ENCODE peak calls at places on chromosomes 5 and 9, in five cellular contexts. G is prostate gland, V is lower lobe of right lung, A is AG04449, K is tibial nerve. E is an unnamed sample.

GRCh38 chr9:93659044-93659836 is 82.9 kb downstream of the PHF2 start:
- DNase-seq in G (no peak), V (peak), A (no peak), K (no peak), E (no peak)

GRCh38 chr9:120755827-120756434 is 37.3 kb downstream of the FBXW2 start:
- DNase-seq in G (peak), V (no peak), A (no peak), K (peak), E (peak)

GRCh38 chr9:75892168-75892901 is 1.9 kb downstream of the PCSK5 start:
- DNase-seq in G (peak), V (peak), A (no peak), K (no peak), E (no peak)

GRCh38 chr9:99181621-99182020 is 40.1 kb downstream of the ALG2 start:
- DNase-seq in G (no peak), V (no peak), A (no peak), K (no peak), E (no peak)

GRCh38 chr9:123338710-123339665 is 17.0 kb upstream of the CRB2 start:
- DNase-seq in G (no peak), V (peak), A (no peak), K (no peak), E (no peak)

GRCh38 chr9:486156-486555 is 271.5 kb downstream of the DOCK8 start:
- DNase-seq in G (no peak), V (no peak), A (no peak), K (no peak), E (no peak)

GRCh38 chr9:6909186-6909585 is 151.4 kb downstream of the KDM4C start:
- DNase-seq in G (no peak), V (no peak), A (no peak), K (no peak), E (no peak)

GRCh38 chr9:35859310-35859994 is 10.7 kb downstream of the OR13J1 start:
- DNase-seq in G (peak), V (no peak), A (no peak), K (no peak), E (peak)

GRCh38 chr5:132010645-132011560 is 555 bp downstream of the ACSL6 start:
- DNase-seq in G (no peak), V (peak), A (no peak), K (no peak), E (no peak)

GRCh38 chr5:148306446-148306845 is 5.8 kb upstream of the SPINK7 start:
- DNase-seq in G (no peak), V (no peak), A (no peak), K (no peak), E (no peak)
- TF ChIP-seq CTCF in G (no peak), V (no peak), A (no peak), K (no peak), E (no peak)

DNA sequence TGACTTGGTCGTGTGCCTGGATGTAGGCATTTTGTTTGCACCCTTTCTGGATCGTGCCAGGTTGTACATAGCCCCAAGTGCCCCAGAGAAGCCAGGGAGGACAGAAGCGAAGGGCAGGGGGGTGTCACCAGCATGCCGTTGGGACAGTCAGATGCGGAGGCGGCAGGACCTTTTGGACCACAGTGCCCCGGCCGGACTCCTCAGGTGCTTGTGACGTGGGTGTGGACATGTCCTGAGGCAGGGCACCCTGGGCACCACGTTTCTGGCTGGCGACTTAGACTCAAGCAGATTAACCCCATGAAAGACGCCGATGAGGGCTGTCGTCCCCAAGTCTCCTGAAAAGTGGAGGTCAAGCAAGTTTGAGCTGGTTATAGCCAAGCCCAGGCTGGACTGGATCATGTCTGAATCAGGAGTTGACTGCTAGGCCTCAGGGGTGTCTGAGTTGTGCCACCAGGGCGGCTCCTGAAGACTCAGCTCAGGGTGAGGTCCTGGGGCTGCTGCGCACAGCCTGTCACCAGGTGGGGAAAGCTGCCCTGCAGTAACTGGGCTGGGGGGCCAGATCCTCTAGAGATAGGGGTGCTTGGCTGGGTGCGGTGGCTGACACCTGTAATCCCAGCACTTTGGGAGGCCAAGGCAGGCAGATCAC is 42.0 kb downstream of the HABP4 start:
- DNase-seq in G (no peak), V (no peak), A (no peak), K (no peak), E (no peak)
- H3K4me3 ChIP-seq in G (no peak), V (no peak), A (no peak), K (no peak), E (no peak)

GRCh38 chr5:168947212-168947868 is 353.6 kb downstream of the SLIT3 start:
- DNase-seq in G (no peak), V (no peak), A (no peak), K (no peak), E (peak)
- TF ChIP-seq CTCF in G (peak), V (peak), A (peak), K (peak), E (peak)

GRCh38 chr9:23821400-23822181 is 4.4 kb downstream of the ELAVL2 start:
- DNase-seq in G (no peak), V (no peak), A (no peak), K (no peak), E (no peak)
- H3K4me3 ChIP-seq in G (peak), V (peak), A (peak), K (peak), E (no peak)

GRCh38 chr5:109668668-109669422 is 20.9 kb upstream of the MAN2A1 start:
- DNase-seq in G (no peak), V (no peak), A (no peak), K (no peak), E (no peak)
- TF ChIP-seq CTCF in G (no peak), V (no peak), A (no peak), K (no peak), E (no peak)

DNA sequence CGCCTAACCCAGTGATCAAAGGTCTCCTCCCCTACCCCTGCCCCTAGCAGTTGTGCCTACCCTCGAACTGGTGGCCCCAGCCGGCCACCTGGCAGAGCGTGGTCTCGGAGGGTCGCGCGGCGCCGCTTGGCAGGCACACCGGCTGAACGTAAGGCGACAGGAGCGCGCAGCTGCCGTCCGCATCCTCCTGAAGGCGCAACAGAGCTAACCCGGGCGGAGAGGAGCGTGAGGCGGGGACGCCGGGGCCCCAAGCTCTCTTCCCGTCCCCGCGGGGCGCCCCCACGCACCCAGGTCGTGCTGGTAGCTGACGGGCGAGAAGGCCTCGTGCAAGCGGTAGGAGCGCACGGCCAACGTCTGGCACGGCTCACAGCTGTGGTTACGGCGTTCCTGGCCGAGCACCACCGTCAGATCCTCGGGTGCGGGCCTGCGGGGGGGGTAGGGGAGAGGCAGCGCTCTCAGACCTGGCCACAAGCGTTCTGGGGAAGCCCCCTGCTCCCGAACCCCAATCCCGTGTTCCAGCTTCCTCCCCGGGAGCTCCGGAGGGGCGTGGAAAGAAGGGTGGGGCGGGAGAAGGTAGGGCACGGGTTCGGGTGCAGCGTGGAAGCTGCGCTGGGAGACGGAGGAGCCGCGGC is 2.8 kb upstream of the PFN3 start:
- DNase-seq in G (no peak), V (no peak), A (no peak), K (no peak), E (peak)
- H3K4me3 ChIP-seq in G (peak), V (peak), A (peak), K (peak), E (peak)

GRCh38 chr5:52804359-52804758 is 16.6 kb downstream of the ITGA1 start:
- DNase-seq in G (no peak), V (no peak), A (no peak), K (no peak), E (no peak)
- TF ChIP-seq CTCF in G (no peak), V (no peak), A (no peak), K (no peak), E (no peak)

GRCh38 chr5:6407547-6408259 is 29.4 kb upstream of the MED10 start:
- DNase-seq in G (no peak), V (no peak), A (no peak), K (no peak), E (no peak)

GRCh38 chr5:6405591-6405990 is 27.2 kb upstream of the MED10 start:
- DNase-seq in G (no peak), V (no peak), A (no peak), K (no peak), E (no peak)

GRCh38 chr5:6408627-6409446 is 30.5 kb upstream of the MED10 start:
- DNase-seq in G (no peak), V (no peak), A (no peak), K (no peak), E (no peak)

GRCh38 chr5:6410421-6410820 is 32.1 kb upstream of the MED10 start:
- DNase-seq in G (no peak), V (no peak), A (no peak), K (no peak), E (no peak)

DNA sequence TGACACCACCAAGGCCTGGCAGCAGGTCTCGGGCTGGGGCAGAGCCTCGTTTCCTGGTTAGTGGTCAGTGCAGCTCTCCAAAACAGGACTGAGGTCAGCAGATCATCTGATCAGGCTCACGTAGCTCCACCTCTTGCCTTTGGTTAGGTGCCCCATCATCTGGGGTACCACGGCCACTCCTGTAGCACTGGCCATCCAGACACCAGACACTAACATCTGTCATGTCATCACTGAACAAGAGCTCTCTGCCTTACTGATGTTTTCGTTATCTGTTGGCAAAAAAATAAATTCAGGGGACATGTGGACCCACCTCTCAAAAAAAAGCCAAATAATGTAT is 29.9 kb upstream of the MED10 start:
- DNase-seq in G (no peak), V (no peak), A (no peak), K (no peak), E (no peak)
- H3K4me3 ChIP-seq in G (no peak), V (no peak), A (no peak), K (no peak), E (no peak)

E was measured in foreskin fibroblast.